ENCODE peak calls at places on chromosomes 11 and 22, in nine cellular contexts. One of them, this sample, is unnamed.

GRCh38 chr11:70928854-70929598 is 323.4 kb downstream of the SHANK2 start:
- DNase-seq in CD8-positive, alpha-beta T cell: no peak
- DNase-seq in endothelial cell: no peak
- DNase-seq in GM04504: no peak
- DNase-seq in head of caudate nucleus: no peak
- DNase-seq in BJ: no peak
- DNase-seq in naive thymus-derived CD8-positive, alpha-beta T cell: no peak
- DNase-seq in ovary: no peak
- DNase-seq in MV-4-11: peak; percentile 16
- DNase-seq in this sample: peak; percentile 41

GRCh38 chr11:71488086-71488967 is 35.3 kb downstream of the NADSYN1 start:
- DNase-seq in ovary: peak; percentile 31
- DNase-seq in CD8-positive, alpha-beta T cell: no peak
- DNase-seq in endothelial cell: no peak
- DNase-seq in head of caudate nucleus: peak; percentile 3
- DNase-seq in naive thymus-derived CD8-positive, alpha-beta T cell: no peak
- DNase-seq in GM04504: no peak
- DNase-seq in BJ: no peak
- DNase-seq in MV-4-11: no peak
- DNase-seq in this sample: peak; percentile 39

GRCh38 chr11:78423241-78423640 is 5.6 kb upstream of the GAB2 start:
- DNase-seq in BJ: no peak
- DNase-seq in head of caudate nucleus: no peak
- DNase-seq in naive thymus-derived CD8-positive, alpha-beta T cell: no peak
- DNase-seq in GM04504: no peak
- DNase-seq in endothelial cell: no peak
- DNase-seq in ovary: no peak
- DNase-seq in MV-4-11: no peak
- DNase-seq in CD8-positive, alpha-beta T cell: no peak
- DNase-seq in this sample: no peak

GRCh38 chr22:41966607-41967240 is 2.5 kb upstream of the SEPTIN3 start:
- DNase-seq in MV-4-11: peak; percentile 95
- DNase-seq in BJ: peak; percentile 56
- DNase-seq in head of caudate nucleus: peak; percentile 51
- DNase-seq in endothelial cell: peak; percentile 35
- DNase-seq in CD8-positive, alpha-beta T cell: peak; percentile 33
- DNase-seq in GM04504: peak; percentile 92
- DNase-seq in ovary: no peak
- DNase-seq in naive thymus-derived CD8-positive, alpha-beta T cell: peak; percentile 27
- DNase-seq in this sample: peak; percentile 37

GRCh38 chr11:48170176-48170839 is 46.3 kb upstream of the OR4B1 start:
- DNase-seq in MV-4-11: no peak
- DNase-seq in CD8-positive, alpha-beta T cell: no peak
- DNase-seq in ovary: no peak
- DNase-seq in head of caudate nucleus: no peak
- DNase-seq in endothelial cell: no peak
- DNase-seq in GM04504: no peak
- DNase-seq in BJ: no peak
- DNase-seq in naive thymus-derived CD8-positive, alpha-beta T cell: no peak
- DNase-seq in this sample: no peak

GRCh38 chr11:86699036-86699791 is 26.8 kb upstream of the ME3 start:
- DNase-seq in endothelial cell: no peak
- DNase-seq in BJ: no peak
- DNase-seq in naive thymus-derived CD8-positive, alpha-beta T cell: no peak
- DNase-seq in head of caudate nucleus: no peak
- DNase-seq in CD8-positive, alpha-beta T cell: no peak
- DNase-seq in MV-4-11: no peak
- DNase-seq in GM04504: no peak
- DNase-seq in ovary: no peak
- DNase-seq in this sample: no peak

GRCh38 chr11:123137496-123138270 is 57.4 kb downstream of the CLMP start:
- DNase-seq in endothelial cell: peak; percentile 27
- DNase-seq in BJ: peak; percentile 70
- DNase-seq in head of caudate nucleus: peak; percentile 36
- DNase-seq in CD8-positive, alpha-beta T cell: no peak
- DNase-seq in ovary: peak; percentile 75
- DNase-seq in naive thymus-derived CD8-positive, alpha-beta T cell: no peak
- DNase-seq in GM04504: peak; percentile 86
- DNase-seq in MV-4-11: peak; percentile 50
- DNase-seq in this sample: no peak

GRCh38 chr11:123184531-123184930 is 10.5 kb downstream of the CLMP start:
- DNase-seq in naive thymus-derived CD8-positive, alpha-beta T cell: no peak
- DNase-seq in MV-4-11: no peak
- DNase-seq in ovary: no peak
- DNase-seq in GM04504: no peak
- DNase-seq in CD8-positive, alpha-beta T cell: no peak
- DNase-seq in head of caudate nucleus: no peak
- DNase-seq in BJ: no peak
- DNase-seq in endothelial cell: no peak
- DNase-seq in this sample: no peak

GRCh38 chr11:10864688-10865087 is 6.8 kb upstream of the ZBED5 start:
- DNase-seq in endothelial cell: no peak
- DNase-seq in ovary: no peak
- DNase-seq in head of caudate nucleus: no peak
- DNase-seq in naive thymus-derived CD8-positive, alpha-beta T cell: no peak
- DNase-seq in GM04504: no peak
- DNase-seq in MV-4-11: no peak
- DNase-seq in BJ: no peak
- DNase-seq in CD8-positive, alpha-beta T cell: no peak
- DNase-seq in this sample: no peak

GRCh38 chr11:12914401-12914912 is 94.7 kb upstream of the RASSF10 start:
- DNase-seq in MV-4-11: no peak
- DNase-seq in ovary: no peak
- DNase-seq in GM04504: peak; percentile 50
- DNase-seq in head of caudate nucleus: peak; percentile 93
- DNase-seq in CD8-positive, alpha-beta T cell: no peak
- DNase-seq in naive thymus-derived CD8-positive, alpha-beta T cell: no peak
- DNase-seq in BJ: no peak
- DNase-seq in endothelial cell: peak; percentile 78
- DNase-seq in this sample: no peak

GRCh38 chr11:4480577-4481539 is 1.6 kb upstream of the OR52K1 start:
- DNase-seq in BJ: no peak
- DNase-seq in endothelial cell: no peak
- DNase-seq in head of caudate nucleus: peak; percentile 24
- DNase-seq in GM04504: no peak
- DNase-seq in CD8-positive, alpha-beta T cell: no peak
- DNase-seq in ovary: no peak
- DNase-seq in MV-4-11: no peak
- DNase-seq in naive thymus-derived CD8-positive, alpha-beta T cell: no peak
- DNase-seq in this sample: no peak

GRCh38 chr11:65559951-65560537 is 1.9 kb upstream of the LTBP3 start:
- DNase-seq in head of caudate nucleus: no peak
- DNase-seq in MV-4-11: no peak
- DNase-seq in GM04504: no peak
- DNase-seq in endothelial cell: no peak
- DNase-seq in naive thymus-derived CD8-positive, alpha-beta T cell: no peak
- DNase-seq in BJ: no peak
- DNase-seq in ovary: no peak
- DNase-seq in CD8-positive, alpha-beta T cell: no peak
- DNase-seq in this sample: peak; percentile 36

GRCh38 chr11:131248588-131248987 is 121.8 kb upstream of the NTM start:
- DNase-seq in GM04504: no peak
- DNase-seq in CD8-positive, alpha-beta T cell: no peak
- DNase-seq in ovary: no peak
- DNase-seq in naive thymus-derived CD8-positive, alpha-beta T cell: no peak
- DNase-seq in endothelial cell: no peak
- DNase-seq in BJ: no peak
- DNase-seq in MV-4-11: no peak
- DNase-seq in head of caudate nucleus: no peak
- DNase-seq in this sample: no peak

GRCh38 chr11:16825091-16825490 is 86.6 kb downstream of the C11orf58 start:
- DNase-seq in endothelial cell: no peak
- DNase-seq in MV-4-11: no peak
- DNase-seq in head of caudate nucleus: no peak
- DNase-seq in CD8-positive, alpha-beta T cell: no peak
- DNase-seq in BJ: no peak
- DNase-seq in ovary: no peak
- DNase-seq in GM04504: no peak
- DNase-seq in naive thymus-derived CD8-positive, alpha-beta T cell: no peak
- DNase-seq in this sample: no peak

GRCh38 chr11:109946322-109946846 is 146.8 kb upstream of the ZC3H12C start:
- DNase-seq in BJ: peak; percentile 60
- DNase-seq in CD8-positive, alpha-beta T cell: peak; percentile 43
- DNase-seq in endothelial cell: peak; percentile 83
- DNase-seq in GM04504: peak; percentile 87
- DNase-seq in ovary: peak; percentile 92
- DNase-seq in head of caudate nucleus: peak; percentile 90
- DNase-seq in naive thymus-derived CD8-positive, alpha-beta T cell: peak; percentile 20
- DNase-seq in MV-4-11: peak; percentile 90
- DNase-seq in this sample: peak; percentile 77

GRCh38 chr22:23763579-23764331 is 965 bp downstream of the C22orf15 start:
- DNase-seq in CD8-positive, alpha-beta T cell: peak; percentile 69
- DNase-seq in GM04504: no peak
- DNase-seq in MV-4-11: no peak
- DNase-seq in naive thymus-derived CD8-positive, alpha-beta T cell: peak; percentile 59
- DNase-seq in endothelial cell: peak; percentile 23
- DNase-seq in ovary: no peak
- DNase-seq in head of caudate nucleus: peak; percentile 44
- DNase-seq in BJ: no peak
- DNase-seq in this sample: no peak

GRCh38 chr22:46736705-46737104 is 1.3 kb downstream of the CERK start:
- DNase-seq in ovary: no peak
- DNase-seq in MV-4-11: no peak
- DNase-seq in CD8-positive, alpha-beta T cell: no peak
- DNase-seq in GM04504: no peak
- DNase-seq in BJ: no peak
- DNase-seq in endothelial cell: no peak
- DNase-seq in head of caudate nucleus: no peak
- DNase-seq in naive thymus-derived CD8-positive, alpha-beta T cell: no peak
- DNase-seq in this sample: no peak

GRCh38 chr11:62507023-62507422 is 39.6 kb downstream of the AHNAK start:
- DNase-seq in BJ: no peak
- DNase-seq in MV-4-11: no peak
- DNase-seq in endothelial cell: no peak
- DNase-seq in ovary: no peak
- DNase-seq in head of caudate nucleus: no peak
- DNase-seq in CD8-positive, alpha-beta T cell: no peak
- DNase-seq in GM04504: no peak
- DNase-seq in naive thymus-derived CD8-positive, alpha-beta T cell: no peak
- DNase-seq in this sample: no peak

GRCh38 chr11:111135101-111135500 is 110.4 kb upstream of the POU2AF2 start:
- DNase-seq in CD8-positive, alpha-beta T cell: no peak
- DNase-seq in endothelial cell: no peak
- DNase-seq in MV-4-11: no peak
- DNase-seq in naive thymus-derived CD8-positive, alpha-beta T cell: no peak
- DNase-seq in ovary: no peak
- DNase-seq in head of caudate nucleus: no peak
- DNase-seq in GM04504: no peak
- DNase-seq in BJ: no peak
- DNase-seq in this sample: no peak

GRCh38 chr22:38304526-38304925 is 12.7 kb downstream of the CSNK1E start:
- DNase-seq in GM04504: no peak
- DNase-seq in MV-4-11: no peak
- DNase-seq in endothelial cell: no peak
- DNase-seq in ovary: no peak
- DNase-seq in naive thymus-derived CD8-positive, alpha-beta T cell: no peak
- DNase-seq in CD8-positive, alpha-beta T cell: no peak
- DNase-seq in BJ: no peak
- DNase-seq in head of caudate nucleus: peak; percentile 26
- DNase-seq in this sample: no peak

GRCh38 chr22:39383841-39384625 is 15.5 kb upstream of the TAB1 start:
- DNase-seq in BJ: no peak
- DNase-seq in head of caudate nucleus: no peak
- DNase-seq in MV-4-11: no peak
- DNase-seq in CD8-positive, alpha-beta T cell: no peak
- DNase-seq in endothelial cell: no peak
- DNase-seq in GM04504: no peak
- DNase-seq in ovary: peak; percentile 53
- DNase-seq in naive thymus-derived CD8-positive, alpha-beta T cell: no peak
- DNase-seq in this sample: no peak

GRCh38 chr11:105856954-105857353 is 165.1 kb downstream of the MSANTD4 start:
- DNase-seq in endothelial cell: no peak
- DNase-seq in head of caudate nucleus: no peak
- DNase-seq in naive thymus-derived CD8-positive, alpha-beta T cell: no peak
- DNase-seq in MV-4-11: no peak
- DNase-seq in BJ: no peak
- DNase-seq in ovary: no peak
- DNase-seq in CD8-positive, alpha-beta T cell: no peak
- DNase-seq in GM04504: no peak
- DNase-seq in this sample: no peak

GRCh38 chr11:64339754-64340408 is at the start of gene CCDC88B:
- DNase-seq in CD8-positive, alpha-beta T cell: peak; percentile 91
- DNase-seq in naive thymus-derived CD8-positive, alpha-beta T cell: peak; percentile 84
- DNase-seq in GM04504: no peak
- DNase-seq in ovary: no peak
- DNase-seq in endothelial cell: no peak
- DNase-seq in MV-4-11: peak; percentile 77
- DNase-seq in head of caudate nucleus: peak; percentile 47
- DNase-seq in BJ: no peak
- DNase-seq in this sample: no peak

GRCh38 chr11:35302388-35302787 is 117.0 kb downstream of the SLC1A2 start:
- DNase-seq in head of caudate nucleus: no peak
- DNase-seq in MV-4-11: no peak
- DNase-seq in ovary: no peak
- DNase-seq in CD8-positive, alpha-beta T cell: no peak
- DNase-seq in naive thymus-derived CD8-positive, alpha-beta T cell: no peak
- DNase-seq in endothelial cell: no peak
- DNase-seq in BJ: no peak
- DNase-seq in GM04504: no peak
- DNase-seq in this sample: no peak

GRCh38 chr22:37309221-37310074 is 27.1 kb downstream of the CYTH4 start:
- DNase-seq in ovary: no peak
- DNase-seq in endothelial cell: no peak
- DNase-seq in CD8-positive, alpha-beta T cell: peak; percentile 70
- DNase-seq in BJ: no peak
- DNase-seq in naive thymus-derived CD8-positive, alpha-beta T cell: peak; percentile 39
- DNase-seq in MV-4-11: peak; percentile 83
- DNase-seq in head of caudate nucleus: no peak
- DNase-seq in GM04504: no peak
- DNase-seq in this sample: no peak

GRCh38 chr22:24350627-24351026 is 76.8 kb upstream of the ADORA2A start:
- DNase-seq in GM04504: no peak
- DNase-seq in ovary: no peak
- DNase-seq in endothelial cell: no peak
- DNase-seq in CD8-positive, alpha-beta T cell: no peak
- DNase-seq in BJ: no peak
- DNase-seq in head of caudate nucleus: no peak
- DNase-seq in MV-4-11: no peak
- DNase-seq in naive thymus-derived CD8-positive, alpha-beta T cell: no peak
- DNase-seq in this sample: no peak